ENCODE peak calls at places on chromosome 12, in eight cellular contexts. P is PC-3, H is heart right ventricle, A is GM23338, N is sigmoid colon, Y is uterus, O is cardiac muscle cell, B is body of pancreas. F is an unnamed sample.

GRCh38 chr12:57483466-57483865 is 3.8 kb upstream of the ARHGAP9 start:
- DNase-seq in N (no peak), H (no peak), Y (no peak), O (no peak), A (peak; percentile 61), P (no peak), B (no peak), F (no peak)

GRCh38 chr12:99736760-99737159 is 89.2 kb downstream of the GARIN6 start:
- DNase-seq in P (peak; percentile 48), O (no peak), N (no peak), B (no peak), A (no peak), H (no peak), Y (no peak), F (no peak)

GRCh38 chr12:57893460-57894353 is 47.2 kb upstream of the CTDSP2 start:
- DNase-seq in O (peak; percentile 85), Y (peak; percentile 98), B (peak; percentile 86), H (peak; percentile 95), P (no peak), N (peak; percentile 100), A (peak; percentile 61), F (peak; percentile 78)

GRCh38 chr12:1595690-1596347 is 1.4 kb upstream of the FBXL14 start:
- DNase-seq in A (no peak), H (no peak), Y (no peak), B (no peak), N (no peak), P (no peak), O (no peak), F (no peak)

GRCh38 chr12:85191-85666 is 18.7 kb downstream of the IQSEC3 start:
- DNase-seq in B (no peak), N (no peak), P (no peak), H (no peak), A (no peak), Y (no peak), O (no peak), F (no peak)

GRCh38 chr12:119088917-119089667 is 89.6 kb upstream of the HSPB8 start:
- DNase-seq in B (no peak), P (no peak), N (no peak), Y (no peak), H (no peak), O (no peak), A (peak; percentile 92), F (no peak)

GRCh38 chr12:105445261-105446015 is 114.9 kb downstream of the C12orf75 start:
- DNase-seq in A (peak; percentile 37), H (no peak), Y (no peak), B (no peak), P (peak; percentile 69), N (no peak), O (peak; percentile 23), F (no peak)

GRCh38 chr12:20646239-20646827 is 48.8 kb upstream of the SLCO1C1 start:
- DNase-seq in H (no peak), Y (no peak), P (peak; percentile 54), A (peak; percentile 45), B (no peak), O (peak; percentile 57), N (no peak), F (no peak)

GRCh38 chr12:462936-463705 is 3.4 kb downstream of the B4GALNT3 start:
- DNase-seq in A (no peak), Y (no peak), N (no peak), P (peak; percentile 66), B (peak; percentile 26), O (no peak), H (no peak), F (no peak)

GRCh38 chr12:91172051-91172450 is 10.6 kb downstream of the DCN start:
- DNase-seq in Y (no peak), B (no peak), O (no peak), P (no peak), H (no peak), N (no peak), A (no peak), F (no peak)

GRCh38 chr12:45232771-45233372 is 17.0 kb downstream of the ANO6 start:
- DNase-seq in B (peak; percentile 64), H (peak; percentile 51), A (peak; percentile 83), N (peak; percentile 73), O (no peak), Y (peak; percentile 69), P (peak; percentile 96), F (peak; percentile 66)

DNA sequence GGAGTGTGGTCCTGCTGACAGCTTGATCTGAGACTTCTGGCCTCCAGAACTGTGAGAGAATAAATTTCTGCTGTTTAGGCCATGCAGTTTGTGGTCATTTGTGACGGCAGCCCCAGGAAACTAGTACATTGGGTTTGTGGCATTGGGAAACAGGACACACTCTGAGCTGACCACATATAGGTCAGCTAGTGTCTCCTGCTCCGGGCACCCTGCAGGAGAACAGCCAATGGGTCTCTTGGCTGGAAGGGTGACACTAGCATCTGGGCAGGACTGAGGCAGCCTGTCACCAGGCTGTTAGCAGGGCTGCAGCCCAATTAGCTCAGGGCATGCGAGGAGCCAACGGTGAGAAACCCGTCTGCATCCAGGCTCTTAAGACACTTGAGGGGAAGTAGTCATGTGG is 83.2 kb downstream of the PITPNM2 start:
- DNase-seq in B (no peak), A (no peak), H (no peak), N (no peak), Y (no peak), P (no peak), O (no peak), F (no peak)
- H3K4me1 ChIP-seq in B (peaks cover 46% of the 10 kb centered on the region), A (no peaks in the 10 kb centered on the region), H (peaks cover 95% of the 10 kb centered on the region), N (peaks cover 68% of the 10 kb centered on the region), Y (peaks cover 29% of the 10 kb centered on the region), P (peaks cover 24% of the 10 kb centered on the region), O (peaks cover 65% of the 10 kb centered on the region), F (peaks cover 10% of the 10 kb centered on the region)

DNA sequence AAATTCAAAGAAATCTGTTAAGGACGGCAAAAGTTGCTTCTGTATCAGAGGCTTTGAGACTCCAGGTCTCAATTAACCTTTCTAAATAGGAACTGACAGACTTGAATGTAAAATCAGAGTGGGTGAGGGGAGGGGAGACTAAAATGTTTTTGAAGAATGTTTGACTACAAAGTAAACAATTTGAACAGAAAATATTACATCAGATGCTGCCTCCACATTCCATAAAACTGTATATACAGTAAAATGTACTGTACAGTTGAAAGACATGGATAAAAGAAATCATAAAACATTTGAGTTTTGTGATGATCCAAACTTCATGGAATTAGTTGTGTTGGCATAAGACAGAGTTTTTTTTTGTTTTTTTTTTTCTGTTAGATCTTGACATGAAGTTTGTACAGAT is 49.6 kb upstream of the POC1B start:
- DNase-seq in B (no peak), P (no peak), N (no peak), A (no peak), H (no peak), O (no peak), Y (no peak), F (no peak)
- TF ChIP-seq CTCF in B (no peak), P (no peak), N (no peak), A (no peak), H (no peak), O (no peak), Y (no peak), F (no peak)

DNA sequence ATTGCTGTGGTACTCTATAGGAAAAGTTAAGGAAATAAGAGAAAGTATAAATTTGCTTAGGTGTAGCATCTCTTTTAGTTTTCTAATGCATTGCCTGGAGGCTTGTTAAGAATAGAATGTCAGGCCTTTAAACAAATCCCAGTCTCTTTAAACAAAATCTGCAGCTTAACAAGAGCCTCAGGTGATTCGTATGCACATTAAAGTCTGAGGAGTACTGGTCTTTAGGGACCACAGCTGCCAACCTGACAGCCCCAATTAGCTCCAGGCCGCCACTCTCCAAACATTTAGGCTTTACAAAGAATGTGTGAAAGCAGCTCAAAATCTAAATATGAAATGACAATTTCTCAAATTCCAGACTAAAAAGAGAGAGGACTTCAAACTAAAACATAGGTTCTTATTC is 35.7 kb downstream of the PAWR start:
- DNase-seq in Y (no peak), O (no peak), A (peak; percentile 66), N (no peak), B (no peak), H (no peak), P (no peak), F (no peak)
- H3K4me3 ChIP-seq in Y (no peak overlapping the region), O (no peak overlapping the region), A (peak overlapping the region; percentile 15), N (no peak overlapping the region), B (no peak overlapping the region), H (no peak overlapping the region), P (no peak overlapping the region), F (no peak overlapping the region)

DNA sequence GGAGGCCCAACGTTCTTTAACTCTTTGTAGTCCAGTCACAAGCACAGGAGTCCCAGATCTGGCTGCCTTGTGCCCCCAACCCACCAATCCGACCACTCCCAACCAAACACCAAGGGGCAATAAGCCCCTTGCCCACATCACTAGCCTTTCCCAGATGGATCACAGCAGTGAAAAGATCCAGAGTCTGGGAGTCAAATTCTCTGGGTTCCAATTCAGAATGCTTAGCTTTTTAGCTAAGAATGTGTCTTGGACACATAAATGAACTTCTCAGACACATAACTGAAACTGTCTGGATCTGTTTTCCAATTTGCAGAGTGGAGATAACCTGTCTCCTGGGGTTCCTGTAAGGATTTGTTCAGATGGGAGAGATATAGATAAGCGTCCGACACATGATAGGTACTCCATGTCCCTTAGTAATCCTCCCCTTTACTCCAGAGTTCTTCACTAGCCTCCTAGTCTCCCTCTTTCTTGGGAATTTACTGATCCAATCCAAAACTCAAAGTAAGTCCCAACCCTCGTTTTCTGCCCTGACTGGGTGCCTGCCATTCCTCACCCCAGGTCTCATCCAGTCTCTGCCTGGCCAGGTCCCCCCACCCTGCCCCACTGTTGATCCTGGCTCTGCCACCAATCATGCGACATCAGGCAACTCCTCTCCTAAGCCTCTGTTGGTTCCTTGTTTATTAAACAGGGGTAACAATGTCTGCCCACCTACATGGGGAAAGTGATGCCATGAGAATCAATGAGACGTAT is 439 bp upstream of the TNFRSF1A start:
- DNase-seq in O (no peak), Y (no peak), P (no peak), A (no peak), N (no peak), H (no peak), B (no peak), F (no peak)
- H3K4me1 ChIP-seq in O (peaks cover 32% of the 10 kb centered on the region), Y (peaks cover 22% of the 10 kb centered on the region), P (peaks cover 53% of the 10 kb centered on the region), A (peaks cover 57% of the 10 kb centered on the region), N (peaks cover 66% of the 10 kb centered on the region), H (peaks cover 71% of the 10 kb centered on the region), B (peaks cover 62% of the 10 kb centered on the region), F (peaks cover 14% of the 10 kb centered on the region)

GRCh38 chr12:5685935-5686334 is 254.0 kb downstream of the NTF3 start:
- DNase-seq in B (no peak), A (no peak), O (no peak), Y (no peak), N (no peak), P (no peak), H (no peak), F (no peak)
- TF ChIP-seq CTCF in B (no peak), A (no peak), O (no peak), Y (no peak), N (no peak), P (no peak), H (no peak), F (no peak)

GRCh38 chr12:71164877-71165197 is 7.0 kb upstream of the TSPAN8 start:
- DNase-seq in N (no peak), B (no peak), P (peak; percentile 48), A (no peak), Y (no peak), H (no peak), O (no peak), F (no peak)
- H3K4me3 ChIP-seq in N (no peak overlapping the region), B (no peak overlapping the region), P (no peak overlapping the region), A (no peak overlapping the region), Y (no peak overlapping the region), H (no peak overlapping the region), O (no peak overlapping the region), F (no peak overlapping the region)

F was measured in BE2C.